ENCODE peak calls at places on chromosome 13, in eight cellular contexts. D, Q, V, A, Z, T, K and L are unnamed samples.

GRCh38 chr13:90591260-90591926 is 756.1 kb upstream of the MIR17HG start:
- DNase-seq in D (no peak), Q (no peak), V (no peak), A (no peak), Z (no peak), T (no peak), K (no peak), L (no peak)

GRCh38 chr13:39105110-39105509 is 66.9 kb downstream of the NHLRC3 start:
- DNase-seq in D (no peak), Q (no peak), V (no peak), A (no peak), Z (no peak), T (no peak), K (no peak), L (peak)

GRCh38 chr13:51549050-51549449 is 35.2 kb upstream of the WDFY2 start:
- DNase-seq in D (peak), Q (no peak), V (no peak), A (no peak), Z (no peak), T (no peak), K (no peak), L (no peak)

GRCh38 chr13:49346460-49346859 is 97.4 kb downstream of the CAB39L start:
- DNase-seq in D (no peak), Q (no peak), V (no peak), A (no peak), Z (no peak), T (no peak), K (no peak), L (no peak)

GRCh38 chr13:37106642-37107041 is 1.2 kb upstream of the CSNK1A1L start:
- DNase-seq in D (no peak), Q (no peak), V (no peak), A (no peak), Z (no peak), T (no peak), K (no peak), L (no peak)

GRCh38 chr13:92074658-92075057 is 676.2 kb downstream of the GPC5 start:
- DNase-seq in D (no peak), Q (no peak), V (peak), A (no peak), Z (no peak), T (no peak), K (no peak), L (peak)

GRCh38 chr13:40388617-40389016 is 277.8 kb downstream of the FOXO1 start:
- DNase-seq in D (peak), Q (no peak), V (no peak), A (peak), Z (no peak), T (peak), K (no peak), L (no peak)

GRCh38 chr13:100534147-100534818 is 54.3 kb downstream of the GGACT start:
- DNase-seq in D (no peak), Q (no peak), V (no peak), A (no peak), Z (no peak), T (no peak), K (no peak), L (no peak)

GRCh38 chr13:93146584-93147292 is 79.9 kb upstream of the GPC6 start:
- DNase-seq in D (peak), Q (no peak), V (no peak), A (no peak), Z (no peak), T (no peak), K (no peak), L (no peak)

GRCh38 chr13:33794576-33794975 is 23.4 kb upstream of the RFC3 start:
- DNase-seq in D (no peak), Q (no peak), V (no peak), A (no peak), Z (no peak), T (no peak), K (no peak), L (no peak)

GRCh38 chr13:110684388-110685056 is 21.4 kb downstream of the CARS2 start:
- DNase-seq in D (no peak), Q (no peak), V (no peak), A (no peak), Z (no peak), T (no peak), K (no peak), L (no peak)